ENCODE peak calls at places on chromosomes 16 and 17, in nine cellular contexts. One of them, this sample, is unnamed.

GRCh38 chr17:45261577-45262515 is at the start of gene SPATA32:
- DNase-seq in left ventricle myocardium inferior: peak; percentile 68
- DNase-seq in BE2C: peak; percentile 37
- DNase-seq in HEK293T: no peak
- DNase-seq in Right ventricle myocardium superior: peak; percentile 83
- DNase-seq in D341Med: no peak
- DNase-seq in AG09309: no peak
- DNase-seq in T-cell: peak; percentile 52
- DNase-seq in activated naive CD4-positive, alpha-beta T cell treated with anti-CD3 and anti-CD28 coated beads for 36 hours: peak; percentile 79
- DNase-seq in this sample: no peak

GRCh38 chr17:81612172-81612571 is 24.7 kb downstream of the NPLOC4 start:
- DNase-seq in HEK293T: no peak
- DNase-seq in Right ventricle myocardium superior: peak; percentile 47
- DNase-seq in activated naive CD4-positive, alpha-beta T cell treated with anti-CD3 and anti-CD28 coated beads for 36 hours: no peak
- DNase-seq in left ventricle myocardium inferior: no peak
- DNase-seq in T-cell: no peak
- DNase-seq in AG09309: no peak
- DNase-seq in D341Med: no peak
- DNase-seq in BE2C: no peak
- DNase-seq in this sample: no peak

GRCh38 chr16:21159281-21159951 is 942 bp downstream of the LDAF1 start:
- DNase-seq in Right ventricle myocardium superior: peak; percentile 66
- DNase-seq in activated naive CD4-positive, alpha-beta T cell treated with anti-CD3 and anti-CD28 coated beads for 36 hours: peak; percentile 25
- DNase-seq in HEK293T: no peak
- DNase-seq in BE2C: no peak
- DNase-seq in D341Med: no peak
- DNase-seq in left ventricle myocardium inferior: peak; percentile 38
- DNase-seq in T-cell: no peak
- DNase-seq in AG09309: no peak
- DNase-seq in this sample: peak; percentile 42

GRCh38 chr17:68089881-68090280 is 54.3 kb downstream of the KPNA2 start:
- DNase-seq in left ventricle myocardium inferior: peak; percentile 32
- DNase-seq in HEK293T: no peak
- DNase-seq in BE2C: peak; percentile 54
- DNase-seq in AG09309: no peak
- DNase-seq in Right ventricle myocardium superior: no peak
- DNase-seq in T-cell: no peak
- DNase-seq in D341Med: no peak
- DNase-seq in activated naive CD4-positive, alpha-beta T cell treated with anti-CD3 and anti-CD28 coated beads for 36 hours: peak; percentile 43
- DNase-seq in this sample: peak; percentile 14

GRCh38 chr16:67865318-67865717 is 7.5 kb upstream of the EDC4 start:
- DNase-seq in activated naive CD4-positive, alpha-beta T cell treated with anti-CD3 and anti-CD28 coated beads for 36 hours: peak; percentile 39
- DNase-seq in Right ventricle myocardium superior: no peak
- DNase-seq in HEK293T: peak; percentile 42
- DNase-seq in T-cell: no peak
- DNase-seq in D341Med: peak; percentile 71
- DNase-seq in left ventricle myocardium inferior: no peak
- DNase-seq in AG09309: no peak
- DNase-seq in BE2C: peak; percentile 63
- DNase-seq in this sample: no peak

GRCh38 chr16:27355610-27356009 is 41.8 kb downstream of the IL4R start:
- DNase-seq in T-cell: peak; percentile 16
- DNase-seq in HEK293T: peak; percentile 48
- DNase-seq in activated naive CD4-positive, alpha-beta T cell treated with anti-CD3 and anti-CD28 coated beads for 36 hours: peak; percentile 71
- DNase-seq in Right ventricle myocardium superior: peak; percentile 76
- DNase-seq in D341Med: no peak
- DNase-seq in left ventricle myocardium inferior: peak; percentile 43
- DNase-seq in AG09309: no peak
- DNase-seq in BE2C: no peak
- DNase-seq in this sample: no peak

GRCh38 chr17:73784015-73784603 is 139.9 kb upstream of the SDK2 start:
- DNase-seq in Right ventricle myocardium superior: no peak
- DNase-seq in T-cell: no peak
- DNase-seq in AG09309: no peak
- DNase-seq in BE2C: no peak
- DNase-seq in activated naive CD4-positive, alpha-beta T cell treated with anti-CD3 and anti-CD28 coated beads for 36 hours: no peak
- DNase-seq in HEK293T: no peak
- DNase-seq in left ventricle myocardium inferior: no peak
- DNase-seq in D341Med: no peak
- DNase-seq in this sample: no peak

GRCh38 chr17:15403276-15403939 is 62.0 kb upstream of the TEKT3 start:
- DNase-seq in BE2C: no peak
- DNase-seq in HEK293T: no peak
- DNase-seq in AG09309: no peak
- DNase-seq in D341Med: no peak
- DNase-seq in left ventricle myocardium inferior: no peak
- DNase-seq in T-cell: no peak
- DNase-seq in activated naive CD4-positive, alpha-beta T cell treated with anti-CD3 and anti-CD28 coated beads for 36 hours: no peak
- DNase-seq in Right ventricle myocardium superior: no peak
- DNase-seq in this sample: no peak

GRCh38 chr16:1082266-1082951 is 9.9 kb downstream of the SSTR5 start:
- DNase-seq in BE2C: no peak
- DNase-seq in HEK293T: no peak
- DNase-seq in D341Med: no peak
- DNase-seq in left ventricle myocardium inferior: no peak
- DNase-seq in T-cell: no peak
- DNase-seq in Right ventricle myocardium superior: no peak
- DNase-seq in activated naive CD4-positive, alpha-beta T cell treated with anti-CD3 and anti-CD28 coated beads for 36 hours: no peak
- DNase-seq in AG09309: no peak
- DNase-seq in this sample: no peak

GRCh38 chr17:333626-334396 is 18.8 kb downstream of the RPH3AL start:
- DNase-seq in HEK293T: peak; percentile 30
- DNase-seq in Right ventricle myocardium superior: peak; percentile 87
- DNase-seq in D341Med: no peak
- DNase-seq in AG09309: no peak
- DNase-seq in T-cell: peak; percentile 16
- DNase-seq in activated naive CD4-positive, alpha-beta T cell treated with anti-CD3 and anti-CD28 coated beads for 36 hours: peak; percentile 34
- DNase-seq in BE2C: no peak
- DNase-seq in left ventricle myocardium inferior: peak; percentile 83
- DNase-seq in this sample: no peak

GRCh38 chr17:38451840-38452529 is 23.7 kb downstream of the ARHGAP23 start:
- DNase-seq in AG09309: peak; percentile 77
- DNase-seq in activated naive CD4-positive, alpha-beta T cell treated with anti-CD3 and anti-CD28 coated beads for 36 hours: no peak
- DNase-seq in Right ventricle myocardium superior: peak; percentile 60
- DNase-seq in BE2C: no peak
- DNase-seq in left ventricle myocardium inferior: no peak
- DNase-seq in D341Med: no peak
- DNase-seq in HEK293T: no peak
- DNase-seq in T-cell: no peak
- DNase-seq in this sample: no peak

GRCh38 chr17:9162275-9162985 is 141.1 kb downstream of the NTN1 start:
- DNase-seq in AG09309: no peak
- DNase-seq in BE2C: no peak
- DNase-seq in left ventricle myocardium inferior: no peak
- DNase-seq in D341Med: no peak
- DNase-seq in T-cell: no peak
- DNase-seq in activated naive CD4-positive, alpha-beta T cell treated with anti-CD3 and anti-CD28 coated beads for 36 hours: no peak
- DNase-seq in Right ventricle myocardium superior: no peak
- DNase-seq in HEK293T: no peak
- DNase-seq in this sample: no peak

GRCh38 chr17:6670571-6670970 is 19.0 kb downstream of the C17orf100 start:
- DNase-seq in T-cell: no peak
- DNase-seq in D341Med: no peak
- DNase-seq in Right ventricle myocardium superior: no peak
- DNase-seq in activated naive CD4-positive, alpha-beta T cell treated with anti-CD3 and anti-CD28 coated beads for 36 hours: no peak
- DNase-seq in AG09309: no peak
- DNase-seq in HEK293T: no peak
- DNase-seq in BE2C: no peak
- DNase-seq in left ventricle myocardium inferior: no peak
- DNase-seq in this sample: no peak

GRCh38 chr16:5056347-5056746 is 9.4 kb downstream of the C16orf89 start:
- DNase-seq in BE2C: peak; percentile 66
- DNase-seq in left ventricle myocardium inferior: no peak
- DNase-seq in T-cell: no peak
- DNase-seq in HEK293T: peak; percentile 74
- DNase-seq in AG09309: no peak
- DNase-seq in activated naive CD4-positive, alpha-beta T cell treated with anti-CD3 and anti-CD28 coated beads for 36 hours: peak; percentile 60
- DNase-seq in D341Med: peak; percentile 65
- DNase-seq in Right ventricle myocardium superior: peak; percentile 37
- DNase-seq in this sample: no peak

GRCh38 chr17:78822552-78822951 is 18.1 kb downstream of the USP36 start:
- DNase-seq in activated naive CD4-positive, alpha-beta T cell treated with anti-CD3 and anti-CD28 coated beads for 36 hours: no peak
- DNase-seq in left ventricle myocardium inferior: no peak
- DNase-seq in AG09309: peak; percentile 94
- DNase-seq in HEK293T: no peak
- DNase-seq in D341Med: peak; percentile 42
- DNase-seq in Right ventricle myocardium superior: no peak
- DNase-seq in BE2C: peak; percentile 88
- DNase-seq in T-cell: no peak
- DNase-seq in this sample: no peak

GRCh38 chr17:13415877-13416416 is 185.8 kb downstream of the HS3ST3A1 start:
- DNase-seq in AG09309: no peak
- DNase-seq in activated naive CD4-positive, alpha-beta T cell treated with anti-CD3 and anti-CD28 coated beads for 36 hours: no peak
- DNase-seq in HEK293T: peak; percentile 11
- DNase-seq in BE2C: peak; percentile 75
- DNase-seq in T-cell: no peak
- DNase-seq in D341Med: no peak
- DNase-seq in left ventricle myocardium inferior: peak; percentile 51
- DNase-seq in Right ventricle myocardium superior: peak; percentile 65
- DNase-seq in this sample: peak; percentile 91

This sample was measured in LNCaP clone FGC.